ENCODE peak calls at places on chromosome 11, in four cellular contexts. One of them, this sample, is unnamed.

GRCh38 chr11:105139669-105140068 is at the start of gene CARD18:
- DNase-seq in dorsolateral prefrontal cortex: no peak
- DNase-seq in brain microvascular endothelial cell: no peak
- DNase-seq in AG10803: no peak
- DNase-seq in this sample: no peak

GRCh38 chr11:2797181-2797711 is 88.3 kb downstream of the CDKN1C start:
- DNase-seq in dorsolateral prefrontal cortex: peak; percentile 10
- DNase-seq in brain microvascular endothelial cell: no peak
- DNase-seq in AG10803: no peak
- DNase-seq in this sample: no peak

GRCh38 chr11:17767914-17768313 is 33.3 kb downstream of the KCNC1 start:
- DNase-seq in dorsolateral prefrontal cortex: no peak
- DNase-seq in brain microvascular endothelial cell: no peak
- DNase-seq in AG10803: no peak
- DNase-seq in this sample: no peak

GRCh38 chr11:9206496-9206895 is 58.7 kb downstream of the DENND5A start:
- DNase-seq in dorsolateral prefrontal cortex: no peak
- DNase-seq in brain microvascular endothelial cell: peak; percentile 58
- DNase-seq in AG10803: peak; percentile 88
- DNase-seq in this sample: no peak

GRCh38 chr11:117528061-117528780 is 200.6 kb downstream of the CEP164 start:
- DNase-seq in dorsolateral prefrontal cortex: no peak
- DNase-seq in brain microvascular endothelial cell: no peak
- DNase-seq in AG10803: no peak
- DNase-seq in this sample: peak; percentile 15

GRCh38 chr11:120337896-120338840 is 2.0 kb downstream of the ARHGEF12 start:
- DNase-seq in dorsolateral prefrontal cortex: no peak
- DNase-seq in brain microvascular endothelial cell: no peak
- DNase-seq in AG10803: peak; percentile 48
- DNase-seq in this sample: no peak

GRCh38 chr11:33732176-33732575 is 4.0 kb downstream of the CD59 start:
- DNase-seq in dorsolateral prefrontal cortex: no peak
- DNase-seq in brain microvascular endothelial cell: no peak
- DNase-seq in AG10803: no peak
- DNase-seq in this sample: no peak

GRCh38 chr11:12846766-12847615 is 162.1 kb upstream of the RASSF10 start:
- DNase-seq in dorsolateral prefrontal cortex: no peak
- DNase-seq in brain microvascular endothelial cell: no peak
- DNase-seq in AG10803: no peak
- DNase-seq in this sample: no peak

GRCh38 chr11:130001491-130002351 is 914 bp downstream of the PRDM10 start:
- DNase-seq in dorsolateral prefrontal cortex: peak; percentile 32
- DNase-seq in brain microvascular endothelial cell: peak; percentile 12
- DNase-seq in AG10803: peak; percentile 29
- DNase-seq in this sample: no peak

GRCh38 chr11:46588131-46588530 is 5.7 kb downstream of the AMBRA1 start:
- DNase-seq in dorsolateral prefrontal cortex: no peak
- DNase-seq in brain microvascular endothelial cell: no peak
- DNase-seq in AG10803: no peak
- DNase-seq in this sample: no peak

GRCh38 chr11:43547900-43548381 is 132.6 kb upstream of the HSD17B12 start:
- DNase-seq in dorsolateral prefrontal cortex: no peak
- DNase-seq in brain microvascular endothelial cell: no peak
- DNase-seq in AG10803: peak; percentile 5
- DNase-seq in this sample: no peak

GRCh38 chr11:10743354-10744035 is 7.6 kb upstream of the CTR9 start:
- DNase-seq in dorsolateral prefrontal cortex: no peak
- DNase-seq in brain microvascular endothelial cell: no peak
- DNase-seq in AG10803: no peak
- DNase-seq in this sample: no peak

GRCh38 chr11:18408558-18409242 is 3.4 kb upstream of the LDHC start:
- DNase-seq in dorsolateral prefrontal cortex: no peak
- DNase-seq in brain microvascular endothelial cell: no peak
- DNase-seq in AG10803: peak; percentile 36
- DNase-seq in this sample: no peak

GRCh38 chr11:92838655-92839334 is 130.7 kb upstream of the MTNR1B start:
- DNase-seq in dorsolateral prefrontal cortex: no peak
- DNase-seq in brain microvascular endothelial cell: peak; percentile 11
- DNase-seq in AG10803: peak; percentile 7
- DNase-seq in this sample: no peak

DNA sequence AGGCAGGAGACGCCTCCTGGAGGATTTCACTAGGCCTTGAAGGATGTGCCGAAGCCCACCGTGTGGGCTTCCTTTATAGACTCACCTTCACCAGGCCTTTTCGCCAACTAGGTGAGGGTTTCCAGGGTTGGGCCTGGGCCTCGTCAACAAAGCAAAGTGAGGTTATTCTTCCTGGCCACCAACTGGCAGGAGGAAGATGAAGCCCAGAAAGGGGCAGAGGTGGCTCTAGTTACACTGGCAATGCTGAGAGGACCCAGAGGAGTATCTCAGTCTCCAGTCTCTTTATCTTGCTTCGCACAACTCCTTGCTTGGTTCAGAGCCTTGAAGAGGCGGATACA is 400 bp upstream of the RELT start:
- DNase-seq in dorsolateral prefrontal cortex: no peak
- DNase-seq in brain microvascular endothelial cell: no peak
- DNase-seq in AG10803: no peak
- DNase-seq in this sample: no peak
- H3K4me3 ChIP-seq in dorsolateral prefrontal cortex: peak overlapping the region; percentile 86
- H3K4me3 ChIP-seq in brain microvascular endothelial cell: no peak overlapping the region
- H3K4me3 ChIP-seq in AG10803: peak overlapping the region; percentile 7
- H3K4me3 ChIP-seq in this sample: no peak overlapping the region

GRCh38 chr11:64318694-64319420 is 936 bp downstream of the PRDX5 start:
- DNase-seq in dorsolateral prefrontal cortex: no peak
- DNase-seq in brain microvascular endothelial cell: no peak
- DNase-seq in AG10803: no peak
- DNase-seq in this sample: no peak

GRCh38 chr11:64317961-64318693 is at the start of gene PRDX5:
- DNase-seq in dorsolateral prefrontal cortex: peak; percentile 93
- DNase-seq in brain microvascular endothelial cell: peak; percentile 94
- DNase-seq in AG10803: peak; percentile 96
- DNase-seq in this sample: peak; percentile 76

GRCh38 chr11:64320556-64320955 is 2.6 kb downstream of the PRDX5 start:
- DNase-seq in dorsolateral prefrontal cortex: no peak
- DNase-seq in brain microvascular endothelial cell: no peak
- DNase-seq in AG10803: no peak
- DNase-seq in this sample: no peak

GRCh38 chr11:64321026-64321425 is 3.1 kb downstream of the PRDX5 start:
- DNase-seq in dorsolateral prefrontal cortex: no peak
- DNase-seq in brain microvascular endothelial cell: no peak
- DNase-seq in AG10803: no peak
- DNase-seq in this sample: no peak

GRCh38 chr11:64319421-64319761 is 1.5 kb downstream of the PRDX5 start:
- DNase-seq in dorsolateral prefrontal cortex: no peak
- DNase-seq in brain microvascular endothelial cell: no peak
- DNase-seq in AG10803: peak; percentile 17
- DNase-seq in this sample: no peak
- H3K4me3 ChIP-seq in dorsolateral prefrontal cortex: peak overlapping the region; percentile 80
- H3K4me3 ChIP-seq in brain microvascular endothelial cell: peak overlapping the region; percentile 94
- H3K4me3 ChIP-seq in AG10803: peak overlapping the region; percentile 94
- H3K4me3 ChIP-seq in this sample: peak overlapping the region; percentile 75

GRCh38 chr11:94767701-94768601 is at the start of gene AMOTL1:
- DNase-seq in dorsolateral prefrontal cortex: peak; percentile 73
- DNase-seq in brain microvascular endothelial cell: peak; percentile 84
- DNase-seq in AG10803: peak; percentile 87
- DNase-seq in this sample: peak; percentile 67
- H3K4me3 ChIP-seq in dorsolateral prefrontal cortex: peak within 1 kb of the TSS; percentile 75
- H3K4me3 ChIP-seq in brain microvascular endothelial cell: peak within 1 kb of the TSS; percentile 93
- H3K4me3 ChIP-seq in AG10803: peak within 1 kb of the TSS; percentile 93
- H3K4me3 ChIP-seq in this sample: peak within 1 kb of the TSS; percentile 79

DNA sequence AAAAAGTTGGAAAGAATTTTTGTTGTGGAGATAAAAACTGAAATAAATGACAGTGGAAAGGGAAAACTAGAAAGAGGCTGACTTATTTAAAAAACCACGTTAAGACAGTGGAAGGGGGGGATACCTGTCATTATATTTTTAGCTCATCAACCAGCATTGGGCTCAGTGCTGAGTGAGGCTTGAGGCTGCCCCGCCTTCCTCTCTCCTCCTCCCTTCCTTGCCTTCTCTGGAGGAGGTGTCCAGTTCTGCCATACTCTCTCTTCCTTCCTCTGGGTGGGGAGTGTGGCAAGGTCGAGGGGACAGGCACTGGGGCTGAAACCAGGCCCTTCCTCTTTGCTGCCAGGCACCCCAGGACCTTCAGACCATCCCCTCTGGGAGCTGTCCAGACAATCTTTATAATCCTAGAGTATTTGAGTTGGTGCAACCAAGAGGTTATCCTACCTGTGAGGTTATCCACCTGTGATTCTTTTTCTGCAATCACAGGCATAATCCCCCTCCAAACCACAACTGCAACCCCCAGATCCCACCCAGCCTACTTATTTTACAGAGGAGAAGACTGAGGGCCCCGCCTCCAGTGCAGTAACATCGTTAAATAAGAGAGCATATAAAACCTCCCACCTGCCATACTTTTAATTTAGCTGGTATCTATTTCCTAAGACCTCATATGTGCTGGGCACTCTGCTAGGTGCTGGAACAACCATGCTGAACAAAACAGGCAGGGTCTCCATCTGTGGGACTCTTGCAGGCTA is 578.5 kb downstream of the BUD13 start:
- DNase-seq in dorsolateral prefrontal cortex: no peak
- DNase-seq in brain microvascular endothelial cell: no peak
- DNase-seq in AG10803: no peak
- DNase-seq in this sample: no peak
- H3K4me3 ChIP-seq in dorsolateral prefrontal cortex: peak overlapping the region; percentile 58
- H3K4me3 ChIP-seq in brain microvascular endothelial cell: no peak overlapping the region
- H3K4me3 ChIP-seq in AG10803: peak overlapping the region; percentile 58
- H3K4me3 ChIP-seq in this sample: no peak overlapping the region

DNA sequence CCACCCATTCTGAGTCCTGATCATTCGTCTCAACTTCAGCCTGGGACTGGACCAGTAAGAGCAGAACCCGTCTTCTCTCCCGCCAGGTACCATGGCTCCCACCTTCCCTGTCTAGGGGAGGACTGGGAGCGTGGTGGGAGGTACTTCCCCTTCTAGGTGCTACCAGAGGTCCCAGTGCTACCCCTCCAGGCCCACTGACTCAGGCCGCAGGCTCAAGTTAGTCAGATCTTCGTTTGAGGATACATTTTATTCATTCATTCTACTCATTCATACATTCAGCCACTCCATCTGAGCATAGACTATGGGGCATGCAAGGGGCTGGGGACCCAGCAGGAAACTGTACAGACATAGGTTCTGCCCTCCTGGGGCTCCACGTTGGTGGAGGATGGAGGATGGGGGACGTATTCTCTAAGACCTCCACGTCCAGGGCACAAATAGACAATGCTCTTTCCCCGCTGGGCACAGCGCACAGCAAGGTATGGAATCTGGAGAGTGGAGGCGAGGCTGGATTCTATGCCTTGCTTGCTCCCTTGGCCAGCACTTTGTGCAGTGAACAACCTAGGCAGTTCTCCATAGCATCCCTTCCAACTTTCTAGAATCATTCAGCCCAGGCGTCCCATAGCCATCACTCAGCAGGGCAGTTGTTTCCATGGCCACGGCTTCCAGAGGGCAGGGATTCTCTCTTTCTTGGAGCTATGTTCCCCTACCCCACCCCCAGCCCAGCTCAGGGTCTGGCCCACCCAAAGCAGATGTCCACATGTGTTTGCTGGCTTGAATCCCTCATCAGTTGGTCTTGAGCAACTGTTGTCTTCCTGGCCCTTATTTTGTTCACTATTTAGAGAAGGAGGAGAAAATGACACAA is 1.1 kb upstream of the RAB3IL1 start:
- DNase-seq in dorsolateral prefrontal cortex: no peak
- DNase-seq in brain microvascular endothelial cell: no peak
- DNase-seq in AG10803: peak; percentile 66
- DNase-seq in this sample: no peak
- H3K4me3 ChIP-seq in dorsolateral prefrontal cortex: peak overlapping the region; percentile 75
- H3K4me3 ChIP-seq in brain microvascular endothelial cell: no peak overlapping the region
- H3K4me3 ChIP-seq in AG10803: peak overlapping the region; percentile 59
- H3K4me3 ChIP-seq in this sample: no peak overlapping the region

GRCh38 chr11:1391165-1392010 is 1.7 kb downstream of the BRSK2 start:
- DNase-seq in dorsolateral prefrontal cortex: no peak
- DNase-seq in brain microvascular endothelial cell: no peak
- DNase-seq in AG10803: no peak
- DNase-seq in this sample: no peak
- H3K4me3 ChIP-seq in dorsolateral prefrontal cortex: peak overlapping the region; percentile 74
- H3K4me3 ChIP-seq in brain microvascular endothelial cell: no peak overlapping the region
- H3K4me3 ChIP-seq in AG10803: no peak overlapping the region
- H3K4me3 ChIP-seq in this sample: no peak overlapping the region

DNA sequence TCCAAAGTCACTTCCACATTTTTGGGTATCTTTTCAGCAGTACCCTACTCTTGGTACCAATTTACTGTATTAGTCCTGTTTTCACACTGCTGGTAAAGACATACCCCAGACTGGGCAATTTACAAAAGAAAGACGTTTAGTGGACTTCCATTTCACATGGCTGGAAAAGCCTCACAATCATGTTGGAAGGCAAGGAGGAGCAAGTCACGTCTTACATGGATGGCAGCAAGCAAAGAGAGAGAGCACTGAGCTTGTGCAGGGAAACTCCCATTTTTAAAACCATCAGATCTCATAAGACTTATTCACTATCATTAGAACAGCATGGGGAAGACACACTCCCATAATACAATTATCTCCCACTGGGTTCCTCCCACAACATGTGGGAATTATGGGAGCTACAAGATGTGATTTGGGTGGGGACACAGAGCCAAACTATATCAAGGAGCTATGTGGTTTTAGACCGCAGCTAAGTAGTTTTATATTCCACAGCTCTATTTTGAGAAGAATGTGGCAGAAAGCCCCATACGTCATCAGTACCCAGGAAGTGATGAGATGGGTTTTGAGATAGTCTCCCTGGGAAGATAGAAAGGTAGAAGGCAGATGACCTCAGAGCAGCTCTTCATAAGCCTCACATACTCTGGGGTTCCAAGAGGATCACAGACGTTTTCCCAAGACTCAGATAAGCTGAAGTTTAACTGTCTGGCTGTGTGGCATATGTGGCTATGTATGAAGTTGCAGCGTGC is 96.3 kb downstream of the APIP start:
- DNase-seq in dorsolateral prefrontal cortex: no peak
- DNase-seq in brain microvascular endothelial cell: no peak
- DNase-seq in AG10803: no peak
- DNase-seq in this sample: no peak
- H3K4me3 ChIP-seq in dorsolateral prefrontal cortex: no peak overlapping the region
- H3K4me3 ChIP-seq in brain microvascular endothelial cell: no peak overlapping the region
- H3K4me3 ChIP-seq in AG10803: no peak overlapping the region
- H3K4me3 ChIP-seq in this sample: no peak overlapping the region

GRCh38 chr11:289145-289705 is 299 bp downstream of the PGGHG start:
- DNase-seq in dorsolateral prefrontal cortex: no peak
- DNase-seq in brain microvascular endothelial cell: no peak
- DNase-seq in AG10803: no peak
- DNase-seq in this sample: no peak

GRCh38 chr11:291281-292210 is 2.6 kb downstream of the PGGHG start:
- DNase-seq in dorsolateral prefrontal cortex: no peak
- DNase-seq in brain microvascular endothelial cell: no peak
- DNase-seq in AG10803: no peak
- DNase-seq in this sample: no peak

GRCh38 chr11:290621-291231 is 1.8 kb downstream of the PGGHG start:
- DNase-seq in dorsolateral prefrontal cortex: no peak
- DNase-seq in brain microvascular endothelial cell: no peak
- DNase-seq in AG10803: no peak
- DNase-seq in this sample: no peak

GRCh38 chr11:288328-289144 is at the start of gene PGGHG:
- DNase-seq in dorsolateral prefrontal cortex: peak; percentile 20
- DNase-seq in brain microvascular endothelial cell: no peak
- DNase-seq in AG10803: peak; percentile 39
- DNase-seq in this sample: no peak

GRCh38 chr11:289706-290620 is 1.0 kb downstream of the PGGHG start:
- DNase-seq in dorsolateral prefrontal cortex: peak; percentile 4
- DNase-seq in brain microvascular endothelial cell: no peak
- DNase-seq in AG10803: no peak
- DNase-seq in this sample: no peak
- H3K4me3 ChIP-seq in dorsolateral prefrontal cortex: peak overlapping the region; percentile 58
- H3K4me3 ChIP-seq in brain microvascular endothelial cell: peak overlapping the region; percentile 34
- H3K4me3 ChIP-seq in AG10803: peak overlapping the region; percentile 54
- H3K4me3 ChIP-seq in this sample: peak overlapping the region; percentile 39

GRCh38 chr11:19817265-19817851 is 104.7 kb downstream of the NAV2 start:
- DNase-seq in dorsolateral prefrontal cortex: no peak
- DNase-seq in brain microvascular endothelial cell: no peak
- DNase-seq in AG10803: no peak
- DNase-seq in this sample: no peak
- H3K4me3 ChIP-seq in dorsolateral prefrontal cortex: no peak overlapping the region
- H3K4me3 ChIP-seq in brain microvascular endothelial cell: no peak overlapping the region
- H3K4me3 ChIP-seq in AG10803: no peak overlapping the region
- H3K4me3 ChIP-seq in this sample: no peak overlapping the region

This sample was measured in skeletal muscle cell.